ENCODE peak calls at places on chromosomes 7 and 10, in six cellular contexts. O is hippocampal formation, R is left kidney, Y is frontal cortex, F is nucleus accumbens, V is IMR-90. A is an unnamed sample.
A peak's percentile ranks its signal among the peaks of the same experiment; 100 is the strongest.

GRCh38 chr7:108486291-108486966 is 30.2 kb upstream of the NRCAM start:
- DNase-seq in F (no peak), V (peak; percentile 67), R (no peak), Y (no peak), O (no peak), A (peak; percentile 51)

GRCh38 chr7:114128880-114129279 is 210.1 kb upstream of the PPP1R3A start:
- DNase-seq in O (no peak), V (no peak), F (no peak), R (no peak), Y (no peak), A (no peak)

GRCh38 chr10:128727114-128727513 is 600.9 kb upstream of the MKI67 start:
- DNase-seq in V (no peak), Y (no peak), R (no peak), O (peak; percentile 86), F (no peak), A (no peak)

GRCh38 chr7:116801092-116801710 is 61.2 kb upstream of the CAPZA2 start:
- DNase-seq in V (peak; percentile 87), F (no peak), O (no peak), R (no peak), Y (no peak), A (peak; percentile 70)

GRCh38 chr10:118950190-118950658 is 79.3 kb upstream of the NANOS1 start:
- DNase-seq in F (no peak), R (no peak), Y (no peak), O (no peak), V (no peak), A (peak; percentile 18)

GRCh38 chr7:77753173-77753572 is 45.1 kb downstream of the TMEM60 start:
- DNase-seq in R (no peak), Y (no peak), F (no peak), V (no peak), O (no peak), A (no peak)

GRCh38 chr7:140671966-140672365 is 779 bp upstream of the ADCK2 start:
- DNase-seq in O (no peak), F (no peak), V (no peak), Y (no peak), R (peak; percentile 27), A (no peak)

GRCh38 chr7:43756368-43757072 is 2.0 kb upstream of the BLVRA start:
- DNase-seq in O (peak; percentile 0), F (no peak), R (no peak), V (peak; percentile 85), Y (peak; percentile 40), A (peak; percentile 78)

GRCh38 chr7:110693348-110693747 is 397.6 kb upstream of the LRRN3 start:
- DNase-seq in O (no peak), F (no peak), Y (no peak), R (no peak), V (no peak), A (no peak)

GRCh38 chr7:155344270-155344617 is 46.6 kb downstream of the INSIG1 start:
- DNase-seq in R (no peak), V (no peak), F (no peak), Y (no peak), O (no peak), A (no peak)

GRCh38 chr7:56046728-56047445 is 4.4 kb downstream of the PSPH start:
- DNase-seq in F (no peak), O (no peak), R (peak; percentile 57), Y (no peak), V (peak; percentile 88), A (peak; percentile 85)

GRCh38 chr7:129774871-129775694 is 163.6 kb downstream of the NRF1 start:
- DNase-seq in R (no peak), F (no peak), O (no peak), Y (no peak), V (no peak), A (no peak)

GRCh38 chr10:1381339-1381738 is 325.2 kb downstream of the WDR37 start:
- DNase-seq in Y (no peak), F (no peak), V (no peak), R (no peak), O (no peak), A (no peak)

GRCh38 chr10:131170042-131170983 is 141.2 kb downstream of the TCERG1L start:
- DNase-seq in R (peak; percentile 66), Y (no peak), F (no peak), V (no peak), O (no peak), A (no peak)

GRCh38 chr10:51800725-51801455 is 101.5 kb upstream of the CSTF2T start:
- DNase-seq in F (no peak), V (no peak), Y (no peak), O (peak; percentile 10), R (no peak), A (no peak)

GRCh38 chr10:103928784-103929183 is 10.8 kb upstream of the STN1 start:
- DNase-seq in R (no peak), V (no peak), F (no peak), O (no peak), Y (no peak), A (no peak)

GRCh38 chr7:150390206-150390605 is 11.1 kb downstream of the ZNF775 start:
- DNase-seq in Y (no peak), O (no peak), R (no peak), V (peak; percentile 79), F (no peak), A (no peak)

GRCh38 chr10:7260912-7261700 is 149.7 kb downstream of the SFMBT2 start:
- DNase-seq in Y (no peak), R (no peak), V (peak; percentile 65), O (no peak), F (no peak), A (peak; percentile 47)

GRCh38 chr7:69982197-69982596 is 383.9 kb downstream of the AUTS2 start:
- DNase-seq in O (no peak), R (peak; percentile 22), Y (no peak), V (no peak), F (no peak), A (peak; percentile 40)

GRCh38 chr10:72123616-72124015 is 35.3 kb upstream of the SPOCK2 start:
- DNase-seq in O (no peak), V (no peak), Y (no peak), R (no peak), F (no peak), A (no peak)

GRCh38 chr7:105639677-105640493 is 58.6 kb upstream of the EFCAB10 start:
- DNase-seq in Y (no peak), F (no peak), O (no peak), V (no peak), R (peak; percentile 53), A (no peak)

GRCh38 chr10:129689681-129690080 is 222.6 kb downstream of the MGMT start:
- DNase-seq in V (no peak), Y (no peak), O (no peak), R (no peak), F (no peak), A (no peak)

GRCh38 chr10:119245272-119245671 is 37.9 kb downstream of the GRK5 start:
- DNase-seq in F (no peak), Y (no peak), O (no peak), R (no peak), V (no peak), A (no peak)

GRCh38 chr7:102170417-102170970 is 116.2 kb upstream of the SH2B2 start:
- DNase-seq in V (no peak), R (peak; percentile 71), Y (no peak), F (no peak), O (no peak), A (peak; percentile 42)

GRCh38 chr7:3157541-3158287 is 114.0 kb upstream of the CARD11 start:
- DNase-seq in O (no peak), Y (no peak), R (no peak), F (peak; percentile 15), V (peak; percentile 6), A (peak; percentile 54)

GRCh38 chr7:115748123-115748738 is 282.3 kb downstream of the TFEC start:
- DNase-seq in V (peak; percentile 8), R (no peak), Y (no peak), F (no peak), O (no peak), A (peak; percentile 3)

GRCh38 chr7:30778246-30779025 is 7.2 kb downstream of the MINDY4 start:
- DNase-seq in Y (peak; percentile 33), V (peak; percentile 52), F (no peak), O (peak; percentile 40), R (no peak), A (no peak)

GRCh38 chr7:6533893-6534804 is 17.1 kb downstream of the GRID2IP start:
- DNase-seq in V (no peak), O (no peak), R (peak; percentile 63), F (no peak), Y (no peak), A (no peak)

GRCh38 chr7:47337531-47337930 is 244.4 kb downstream of the TNS3 start:
- DNase-seq in Y (no peak), F (no peak), R (no peak), V (no peak), O (no peak), A (no peak)

GRCh38 chr7:134842901-134843300 is 63.5 kb downstream of the CALD1 start:
- DNase-seq in R (no peak), Y (no peak), V (no peak), O (no peak), F (no peak), A (no peak)